ENCODE peak calls at places on chromosome 22, in five cellular contexts. R is right lobe of liver; X is CD8-positive, alpha-beta T cell; E is adrenal gland; W is testis. Z is an unnamed sample. For H3K4me1 and H3K9me3, the result is how much of the 10 kb centered on the place peaks cover.

GRCh38 chr22:44996648-44997047 is 13.2 kb downstream of the PHF21B start:
- DNase-seq in W (no peak), X (no peak), E (no peak), R (no peak), Z (no peak)

GRCh38 chr22:49699928-49700498 is 127.7 kb downstream of the BRD1 start:
- DNase-seq in X (no peak), W (no peak), E (no peak), R (no peak), Z (no peak)

GRCh38 chr22:33919591-33920501 is at the start of gene LARGE1:
- DNase-seq in W (peak), E (peak), X (no peak), R (peak), Z (no peak)

GRCh38 chr22:22949953-22950352 is 62.3 kb downstream of the IGLL5 start:
- DNase-seq in R (no peak), X (no peak), E (no peak), W (no peak), Z (no peak)

GRCh38 chr22:31681625-31682345 is 19.8 kb upstream of the PISD start:
- DNase-seq in X (no peak), W (peak), E (peak), R (no peak), Z (no peak)

GRCh38 chr22:42688914-42689275 is 31.8 kb downstream of the A4GALT start:
- DNase-seq in W (no peak), R (no peak), E (no peak), X (no peak), Z (no peak)

GRCh38 chr22:44892243-44892642 is 117.6 kb downstream of the PHF21B start:
- DNase-seq in W (no peak), E (no peak), R (no peak), X (no peak), Z (no peak)

GRCh38 chr22:24434472-24435322 is 7.3 kb downstream of the ADORA2A start:
- DNase-seq in R (no peak), X (peak), E (peak), W (no peak), Z (no peak)

GRCh38 chr22:29983296-29983917 is 96.9 kb upstream of the HORMAD2 start:
- DNase-seq in R (no peak), E (no peak), W (no peak), X (no peak), Z (no peak)

GRCh38 chr22:28779833-28780232 is 7.3 kb downstream of the CCDC117 start:
- DNase-seq in R (no peak), W (no peak), E (no peak), X (no peak), Z (no peak)

GRCh38 chr22:28788601-28789000 is 11.8 kb downstream of the XBP1 start:
- DNase-seq in W (no peak), R (no peak), E (no peak), X (no peak), Z (no peak)

GRCh38 chr22:28780296-28780695 is 7.8 kb downstream of the CCDC117 start:
- DNase-seq in W (no peak), X (no peak), E (no peak), R (no peak), Z (no peak)

GRCh38 chr22:28783786-28784671 is 11.5 kb downstream of the CCDC117 start:
- DNase-seq in E (no peak), R (no peak), X (no peak), W (no peak), Z (no peak)
- H3K4me1 ChIP-seq in E (under half), R (under half), X (under half), W (under half), Z (under half)

DNA sequence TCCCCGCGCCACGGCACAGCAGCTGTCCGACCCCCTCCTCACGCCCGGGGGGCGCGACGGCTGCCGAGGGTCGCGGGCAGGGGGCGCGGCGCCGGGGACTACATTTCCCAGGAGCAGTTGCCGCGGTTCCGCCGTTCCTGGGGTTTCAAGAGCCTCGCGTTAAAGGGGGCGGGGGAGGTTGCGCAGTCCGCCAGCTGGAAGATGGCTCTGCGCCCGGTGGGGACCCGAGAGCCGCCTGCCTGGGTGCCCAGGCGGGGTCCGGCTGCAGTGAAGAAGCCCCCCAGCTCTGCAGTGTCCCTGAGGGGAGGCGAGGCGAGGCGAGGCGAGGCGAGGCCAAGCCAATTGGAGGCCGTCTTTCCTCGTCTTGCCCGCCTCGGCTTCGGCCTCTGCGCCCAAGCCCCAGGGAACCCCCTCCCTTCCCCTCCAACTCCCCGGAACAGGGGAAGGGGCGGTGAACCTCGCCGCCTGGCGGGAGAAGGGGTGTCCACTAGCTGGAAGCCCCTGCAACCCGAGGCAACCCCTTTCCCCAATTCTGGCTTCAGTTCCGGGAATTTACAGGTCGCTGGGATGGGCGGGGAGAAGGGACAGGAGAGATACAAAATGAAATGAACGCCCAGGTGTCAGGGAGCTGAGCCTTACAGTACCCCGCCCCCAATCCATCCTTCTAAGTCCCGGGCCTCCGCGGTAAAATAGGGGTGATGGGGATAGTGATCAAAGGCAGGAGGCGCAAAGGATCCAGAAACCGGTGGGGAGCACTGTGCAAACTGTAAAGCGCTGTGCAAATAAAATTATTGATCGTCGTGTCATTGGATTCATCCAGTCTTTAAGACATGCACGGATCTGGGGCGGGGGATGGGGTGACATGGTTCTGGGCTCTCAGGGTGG is 5.2 kb upstream of the GCAT start:
- DNase-seq in W (peak), X (no peak), E (no peak), R (no peak), Z (no peak)
- TF ChIP-seq CTCF in W (no peak), X (no peak), E (no peak), R (no peak), Z (no peak)

GRCh38 chr22:47574551-47574950 is 812.1 kb downstream of the TBC1D22A start:
- DNase-seq in W (no peak), X (no peak), E (peak), R (no peak), Z (no peak)
- H3K9me3 ChIP-seq in W (under half), X (under half), E (under half), R (under half), Z (under half)

DNA sequence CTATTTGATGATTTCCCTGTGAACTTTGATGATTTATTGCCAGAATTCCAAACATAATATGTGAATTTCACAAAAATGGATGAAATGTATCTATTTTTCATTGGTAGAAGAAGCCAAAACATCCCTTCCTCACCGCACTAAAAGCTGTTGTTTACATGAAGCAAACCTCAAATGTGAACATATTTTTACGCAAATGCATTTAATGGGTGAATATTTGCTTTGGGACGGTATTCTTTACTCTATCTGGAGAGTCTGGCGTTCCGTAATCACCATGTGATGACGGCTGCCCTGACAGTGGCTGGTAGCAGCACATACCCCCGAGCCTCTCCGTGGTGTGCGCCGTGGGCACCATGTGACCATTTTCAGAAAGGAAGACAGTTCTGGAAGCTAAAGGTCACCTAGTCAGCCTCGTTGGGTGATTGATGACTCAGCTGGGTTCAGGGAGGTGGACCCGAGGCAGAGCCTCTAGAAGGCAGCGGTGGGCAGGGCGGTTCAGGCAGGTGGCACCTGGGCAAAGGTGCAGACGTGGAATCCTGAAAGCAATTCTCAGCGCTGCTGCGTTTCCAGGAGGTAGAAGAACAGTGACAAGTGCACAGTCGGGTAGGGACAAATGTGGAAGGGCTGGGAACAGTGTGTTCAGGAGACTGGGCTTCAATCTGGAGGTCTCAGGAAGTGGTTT is 45.3 kb downstream of the PPARA start:
- DNase-seq in W (no peak), X (no peak), R (peak), E (no peak), Z (no peak)
- H3K4me1 ChIP-seq in W (under half), X (under half), R (under half), E (under half), Z (under half)

Z was measured in keratinocyte.